ENCODE peak calls at places on chromosome 1, in ten cellular contexts. P is stimulated activated CD4-positive, alpha-beta T cell treated with anti-CD3 and anti-CD28 coated beads, Interleukin-1b, Interleukin-23, amount 100 ng/mL, for 24 hours; U is iris pigment epithelial cell; F is fibroblast of lung; K is EH; H is HTR-8/SVneo; E is RWPE1; S is GF-D8; N is ureter; O is NCI-H510A treated with DMSO at 0.1 percent for 48 hours. Q is an unnamed sample.

GRCh38 chr1:59672851-59673574 is 141.7 kb upstream of the HOOK1 start:
- DNase-seq in P (no peak), U (peak), F (peak), K (peak), H (peak), E (peak), S (no peak), N (no peak), O (no peak), Q (peak)

GRCh38 chr1:115283249-115283648 is 54.8 kb downstream of the NGF start:
- DNase-seq in P (no peak), U (no peak), F (no peak), K (no peak), H (no peak), E (no peak), S (no peak), N (no peak), O (no peak), Q (no peak)

GRCh38 chr1:183914283-183914682 is 109.4 kb downstream of the RGL1 start:
- DNase-seq in P (no peak), U (peak), F (peak), K (peak), H (no peak), E (no peak), S (no peak), N (no peak), O (no peak), Q (no peak)

GRCh38 chr1:172343246-172344099 is 77.0 kb upstream of the C1orf105 start:
- DNase-seq in P (no peak), U (peak), F (peak), K (peak), H (peak), E (no peak), S (no peak), N (no peak), O (no peak), Q (peak)

GRCh38 chr1:185681034-185681633 is 53.1 kb upstream of the HMCN1 start:
- DNase-seq in P (no peak), U (peak), F (peak), K (peak), H (peak), E (peak), S (no peak), N (no peak), O (peak), Q (peak)

GRCh38 chr1:184941735-184942134 is 32.6 kb downstream of the NIBAN1 start:
- DNase-seq in P (no peak), U (no peak), F (no peak), K (no peak), H (no peak), E (no peak), S (no peak), N (no peak), O (no peak), Q (no peak)

GRCh38 chr1:197441990-197442389 is 173.9 kb downstream of the CRB1 start:
- DNase-seq in P (no peak), U (peak), F (peak), K (peak), H (no peak), E (no peak), S (no peak), N (peak), O (no peak), Q (peak)

GRCh38 chr1:912740-913301 is 10.9 kb upstream of the SAMD11 start:
- DNase-seq in P (no peak), U (peak), F (peak), K (peak), H (no peak), E (no peak), S (peak), N (no peak), O (no peak), Q (no peak)

GRCh38 chr1:32981003-32981909 is 16.6 kb upstream of the RNF19B start:
- DNase-seq in P (peak), U (peak), F (peak), K (peak), H (peak), E (peak), S (peak), N (peak), O (no peak), Q (peak)

GRCh38 chr1:226104671-226105121 is 42.2 kb downstream of the H3-3A start:
- DNase-seq in P (no peak), U (no peak), F (no peak), K (peak), H (no peak), E (no peak), S (no peak), N (no peak), O (peak), Q (no peak)

GRCh38 chr1:87933171-87933570 is 604.5 kb downstream of the LMO4 start:
- DNase-seq in P (no peak), U (no peak), F (no peak), K (no peak), H (no peak), E (no peak), S (no peak), N (no peak), O (no peak), Q (no peak)

GRCh38 chr1:75482951-75483350 is 128.0 kb downstream of the SLC44A5 start:
- DNase-seq in P (no peak), U (no peak), F (no peak), K (no peak), H (no peak), E (no peak), S (no peak), N (no peak), O (peak), Q (no peak)

GRCh38 chr1:170131450-170131849 is 14.3 kb upstream of the NTMT2 start:
- DNase-seq in P (no peak), U (no peak), F (no peak), K (no peak), H (no peak), E (no peak), S (no peak), N (no peak), O (no peak), Q (no peak)

GRCh38 chr1:153962088-153963029 is 978 bp downstream of the SLC39A1 start:
- DNase-seq in P (no peak), U (peak), F (peak), K (peak), H (no peak), E (no peak), S (peak), N (no peak), O (no peak), Q (peak)

GRCh38 chr1:229862017-229862774 is 204.8 kb upstream of the GALNT2 start:
- DNase-seq in P (no peak), U (peak), F (peak), K (no peak), H (no peak), E (no peak), S (no peak), N (no peak), O (no peak), Q (peak)

GRCh38 chr1:235908742-235909520 is 42.2 kb upstream of the LYST start:
- DNase-seq in P (no peak), U (peak), F (peak), K (peak), H (peak), E (peak), S (no peak), N (no peak), O (no peak), Q (peak)

GRCh38 chr1:10539411-10540043 is 64.8 kb downstream of the PEX14 start:
- DNase-seq in P (no peak), U (peak), F (peak), K (peak), H (no peak), E (no peak), S (no peak), N (no peak), O (peak), Q (peak)

GRCh38 chr1:213783898-213784297 is 203.9 kb upstream of the PROX1 start:
- DNase-seq in P (no peak), U (no peak), F (no peak), K (no peak), H (no peak), E (no peak), S (no peak), N (no peak), O (peak), Q (no peak)

GRCh38 chr1:166273618-166274017 is 106.8 kb upstream of the FAM78B start:
- DNase-seq in P (no peak), U (no peak), F (no peak), K (no peak), H (no peak), E (no peak), S (no peak), N (no peak), O (no peak), Q (no peak)

GRCh38 chr1:248622491-248623106 is 12.3 kb downstream of the OR2T11 start:
- DNase-seq in P (no peak), U (peak), F (no peak), K (peak), H (peak), E (peak), S (peak), N (no peak), O (peak), Q (no peak)

GRCh38 chr1:47658161-47658920 is 220.5 kb downstream of the FOXD2 start:
- DNase-seq in P (no peak), U (no peak), F (no peak), K (no peak), H (no peak), E (no peak), S (no peak), N (peak), O (no peak), Q (no peak)

GRCh38 chr1:234683856-234684632 is 74.1 kb upstream of the IRF2BP2 start:
- DNase-seq in P (no peak), U (peak), F (peak), K (peak), H (peak), E (peak), S (peak), N (peak), O (no peak), Q (peak)

GRCh38 chr1:210855440-210855839 is 278.5 kb downstream of the KCNH1 start:
- DNase-seq in P (no peak), U (no peak), F (no peak), K (no peak), H (no peak), E (no peak), S (no peak), N (no peak), O (no peak), Q (no peak)

GRCh38 chr1:45617618-45618017 is 6.2 kb downstream of the CCDC17 start:
- DNase-seq in P (no peak), U (peak), F (peak), K (peak), H (no peak), E (no peak), S (no peak), N (no peak), O (no peak), Q (peak)

GRCh38 chr1:29718791-29719190 is 482.5 kb downstream of the PTPRU start:
- DNase-seq in P (no peak), U (no peak), F (no peak), K (no peak), H (no peak), E (no peak), S (no peak), N (no peak), O (no peak), Q (no peak)

GRCh38 chr1:75672528-75673393 is 51.7 kb upstream of the ACADM start:
- DNase-seq in P (no peak), U (peak), F (peak), K (peak), H (peak), E (peak), S (no peak), N (no peak), O (peak), Q (peak)

GRCh38 chr1:231357831-231358354 is 19.8 kb downstream of the SPRTN start:
- DNase-seq in P (no peak), U (peak), F (peak), K (peak), H (peak), E (peak), S (peak), N (peak), O (peak), Q (peak)

GRCh38 chr1:3837200-3837599 is 19.8 kb downstream of the CEP104 start:
- DNase-seq in P (no peak), U (no peak), F (no peak), K (no peak), H (no peak), E (no peak), S (no peak), N (no peak), O (no peak), Q (no peak)

GRCh38 chr1:77831566-77831965 is 52.1 kb downstream of the MIGA1 start:
- DNase-seq in P (no peak), U (peak), F (peak), K (peak), H (no peak), E (no peak), S (no peak), N (no peak), O (no peak), Q (peak)

GRCh38 chr1:207828485-207829158 is 76.8 kb downstream of the CD46 start:
- DNase-seq in P (no peak), U (peak), F (peak), K (peak), H (peak), E (peak), S (peak), N (peak), O (peak), Q (peak)

GRCh38 chr1:18955442-18956188 is 861 bp downstream of the IFFO2 start:
- DNase-seq in P (peak), U (peak), F (no peak), K (peak), H (no peak), E (peak), S (no peak), N (peak), O (peak), Q (no peak)

GRCh38 chr1:153277852-153278251 is 18.4 kb downstream of the LORICRIN start:
- DNase-seq in P (no peak), U (no peak), F (no peak), K (no peak), H (no peak), E (no peak), S (no peak), N (no peak), O (no peak), Q (no peak)

GRCh38 chr1:109971559-109971958 is 13.0 kb upstream of the AHCYL1 start:
- DNase-seq in P (no peak), U (no peak), F (no peak), K (no peak), H (no peak), E (no peak), S (no peak), N (no peak), O (no peak), Q (no peak)

GRCh38 chr1:180210008-180210555 is 20.0 kb upstream of the LHX4 start:
- DNase-seq in P (no peak), U (no peak), F (no peak), K (no peak), H (no peak), E (peak), S (no peak), N (no peak), O (no peak), Q (no peak)

GRCh38 chr1:101300916-101301315 is 64.1 kb downstream of the S1PR1 start:
- DNase-seq in P (no peak), U (no peak), F (no peak), K (no peak), H (no peak), E (no peak), S (no peak), N (no peak), O (no peak), Q (no peak)

GRCh38 chr1:115073298-115074087 is 15.8 kb downstream of the TSPAN2 start:
- DNase-seq in P (no peak), U (no peak), F (no peak), K (no peak), H (no peak), E (no peak), S (no peak), N (no peak), O (peak), Q (no peak)

GRCh38 chr1:204649756-204650155 is 35.8 kb downstream of the LRRN2 start:
- DNase-seq in P (no peak), U (no peak), F (no peak), K (no peak), H (no peak), E (no peak), S (no peak), N (no peak), O (peak), Q (no peak)

GRCh38 chr1:213993929-213994328 is 6.2 kb downstream of the PROX1 start:
- DNase-seq in P (no peak), U (no peak), F (no peak), K (no peak), H (no peak), E (no peak), S (no peak), N (no peak), O (peak), Q (no peak)

GRCh38 chr1:40361637-40362036 is 11.9 kb upstream of the SMAP2 start:
- DNase-seq in P (no peak), U (no peak), F (no peak), K (no peak), H (no peak), E (no peak), S (no peak), N (no peak), O (no peak), Q (no peak)